ENCODE peak calls at places on chromosomes 1 and 21, in eight cellular contexts. R is activated CD8-positive, alpha-beta memory T cell treated with anti-CD3 and anti-CD28 coated beads for 24 hours; U is fibroblast of villous mesenchyme; D is M059J; Z is CD4-positive, alpha-beta T cell; Y is stromal cell of bone marrow; B is HS-27A; M is GM04503. P is an unnamed sample.
A peak's percentile ranks its signal among the peaks of the same experiment; 100 is the strongest.

GRCh38 chr1:228765543-228765942 is 30.3 kb downstream of the RHOU start:
- DNase-seq in D (no peak), Z (no peak), Y (no peak), B (no peak), R (peak; percentile 61), M (no peak), U (no peak), P (no peak)

GRCh38 chr1:204653590-204654340 is 31.8 kb downstream of the LRRN2 start:
- DNase-seq in Z (no peak), M (no peak), Y (no peak), U (no peak), D (no peak), R (no peak), B (no peak), P (no peak)

GRCh38 chr1:234185438-234185837 is 187.8 kb upstream of the COA6 start:
- DNase-seq in R (no peak), M (no peak), U (no peak), D (no peak), B (no peak), Y (no peak), Z (no peak), P (no peak)

GRCh38 chr1:45880930-45881329 is 77.5 kb downstream of the MAST2 start:
- DNase-seq in D (peak; percentile 38), M (peak; percentile 33), U (peak; percentile 31), Z (no peak), B (no peak), R (no peak), Y (peak; percentile 8), P (no peak)

GRCh38 chr1:101929343-101929742 is 67.4 kb downstream of the OLFM3 start:
- DNase-seq in R (no peak), U (no peak), M (no peak), D (no peak), Z (no peak), B (no peak), Y (no peak), P (no peak)

GRCh38 chr1:230308821-230309220 is 117.3 kb downstream of the PGBD5 start:
- DNase-seq in U (no peak), R (no peak), D (no peak), B (no peak), M (no peak), Z (no peak), Y (no peak), P (no peak)

GRCh38 chr1:97378596-97378995 is 542.2 kb downstream of the DPYD start:
- DNase-seq in B (no peak), M (no peak), Z (no peak), U (no peak), D (no peak), Y (no peak), R (no peak), P (no peak)

GRCh38 chr1:42956739-42957138 is 1.9 kb downstream of the SLC2A1 start:
- DNase-seq in Y (no peak), M (no peak), R (no peak), B (no peak), Z (no peak), U (no peak), D (no peak), P (no peak)

GRCh38 chr1:11147371-11147770 is 41.8 kb upstream of the ANGPTL7 start:
- DNase-seq in B (no peak), Y (no peak), D (peak; percentile 83), U (no peak), M (peak; percentile 23), Z (no peak), R (no peak), P (peak; percentile 93)

GRCh38 chr1:156959414-156959813 is 39.0 kb downstream of the LRRC71 start:
- DNase-seq in U (peak; percentile 93), D (peak; percentile 32), Z (no peak), Y (peak; percentile 19), M (peak; percentile 21), B (no peak), R (no peak), P (no peak)

GRCh38 chr1:230301322-230301721 is 124.8 kb downstream of the PGBD5 start:
- DNase-seq in M (no peak), B (no peak), R (no peak), U (no peak), Y (no peak), D (no peak), Z (no peak), P (no peak)

GRCh38 chr1:87410771-87411170 is 82.1 kb downstream of the LMO4 start:
- DNase-seq in Z (no peak), B (no peak), D (peak; percentile 42), Y (no peak), M (no peak), U (peak; percentile 20), R (no peak), P (no peak)

GRCh38 chr21:41768371-41769042 is 1.7 kb upstream of the RIPK4 start:
- DNase-seq in Z (no peak), U (peak; percentile 39), M (peak; percentile 41), R (peak; percentile 62), D (peak; percentile 98), B (peak; percentile 27), Y (peak; percentile 29), P (peak; percentile 97)

GRCh38 chr1:113530021-113530420 is 139.7 kb downstream of the MAGI3 start:
- DNase-seq in R (no peak), D (no peak), Y (no peak), U (no peak), M (peak; percentile 33), Z (no peak), B (no peak), P (no peak)

GRCh38 chr1:112714313-112715263 is 544 bp downstream of the PPM1J start:
- DNase-seq in B (peak; percentile 14), Y (no peak), R (peak; percentile 69), D (peak; percentile 26), Z (no peak), U (peak; percentile 13), M (no peak), P (peak; percentile 20)

GRCh38 chr1:192557841-192558595 is 17.6 kb upstream of the RGS1 start:
- DNase-seq in B (no peak), Y (peak; percentile 52), Z (no peak), R (no peak), M (no peak), D (no peak), U (no peak), P (no peak)

GRCh38 chr1:183630748-183631147 is 4.8 kb downstream of the ARPC5 start:
- DNase-seq in R (no peak), U (no peak), Z (no peak), B (no peak), Y (peak; percentile 63), M (peak; percentile 23), D (peak; percentile 54), P (peak; percentile 37)

GRCh38 chr1:201456499-201457309 is 12.3 kb downstream of the PHLDA3 start:
- DNase-seq in R (no peak), Z (no peak), D (peak; percentile 97), Y (peak; percentile 98), B (no peak), M (peak; percentile 98), U (peak; percentile 95), P (peak; percentile 97)

GRCh38 chr1:12604114-12604874 is 13.7 kb downstream of the DHRS3 start:
- DNase-seq in B (peak; percentile 82), M (peak; percentile 94), U (peak; percentile 99), R (peak; percentile 70), D (peak; percentile 100), Z (peak; percentile 56), Y (peak; percentile 88), P (peak; percentile 97)

GRCh38 chr1:1230656-1231399 is 973 bp downstream of the SDF4 start:
- DNase-seq in Y (peak; percentile 70), Z (no peak), M (peak; percentile 49), D (peak; percentile 61), R (no peak), B (no peak), U (peak; percentile 78), P (peak; percentile 81)

GRCh38 chr1:84031928-84032327 is 33.0 kb upstream of the TTLL7 start:
- DNase-seq in M (no peak), U (no peak), R (no peak), Z (no peak), B (no peak), D (no peak), Y (no peak), P (no peak)

GRCh38 chr1:26584022-26584485 is 54.5 kb downstream of the RPS6KA1 start:
- DNase-seq in M (no peak), Z (no peak), Y (no peak), R (no peak), B (no peak), U (no peak), D (peak; percentile 26), P (peak; percentile 40)

GRCh38 chr1:170939476-170939875 is 4.1 kb downstream of the MROH9 start:
- DNase-seq in B (no peak), R (no peak), U (no peak), Z (no peak), D (no peak), Y (no peak), M (no peak), P (no peak)

GRCh38 chr1:51236548-51237312 is 657 bp downstream of the RNF11 start:
- DNase-seq in R (peak; percentile 81), Y (no peak), B (no peak), U (peak; percentile 54), M (no peak), Z (peak; percentile 54), D (peak; percentile 59), P (peak; percentile 26)

GRCh38 chr1:185984113-185984836 is 250.1 kb downstream of the HMCN1 start:
- DNase-seq in M (no peak), R (no peak), U (peak; percentile 27), D (no peak), B (no peak), Z (no peak), Y (no peak), P (no peak)

GRCh38 chr1:147413110-147413605 is 128.1 kb upstream of the BCL9 start:
- DNase-seq in R (no peak), U (no peak), Z (no peak), D (no peak), M (no peak), B (no peak), Y (no peak), P (no peak)

GRCh38 chr1:211474426-211474825 is 17.5 kb downstream of the RD3 start:
- DNase-seq in M (no peak), R (no peak), Z (no peak), U (peak; percentile 7), Y (no peak), B (no peak), D (no peak), P (no peak)

GRCh38 chr1:156426015-156426414 is 57.0 kb downstream of the RHBG start:
- DNase-seq in U (no peak), Z (no peak), B (no peak), R (no peak), D (no peak), Y (no peak), M (no peak), P (no peak)

GRCh38 chr1:31943546-31944184 is 5.5 kb upstream of the PTP4A2 start:
- DNase-seq in M (no peak), Z (no peak), Y (no peak), B (no peak), R (no peak), U (peak; percentile 52), D (no peak), P (no peak)

GRCh38 chr1:188055921-188056505 is 1227.3 kb downstream of the PLA2G4A start:
- DNase-seq in D (no peak), U (peak; percentile 31), R (no peak), Z (no peak), Y (no peak), M (no peak), B (no peak), P (no peak)

P was measured in PC-3.